ENCODE peak calls at places on chromosomes 3 and 15, in ten cellular contexts. Z, D, S, C, F, E, W, Y, V and I are unnamed samples.

GRCh38 chr3:64220161-64220560 is 5.1 kb downstream of the PRICKLE2 start:
- DNase-seq in Y (no peak), S (no peak), C (no peak), D (no peak), Z (no peak), F (no peak), E (no peak), V (no peak), W (no peak), I (peak)

GRCh38 chr3:125146601-125147490 is 65.7 kb downstream of the SLC12A8 start:
- DNase-seq in W (no peak), D (no peak), C (no peak), S (no peak), F (no peak), Z (no peak), Y (no peak), E (no peak), V (no peak), I (no peak)

GRCh38 chr3:188208751-188209433 is 54.9 kb downstream of the LPP start:
- DNase-seq in E (no peak), D (no peak), W (no peak), F (no peak), Y (no peak), V (no peak), C (no peak), S (no peak), Z (no peak), I (peak)

GRCh38 chr3:111676177-111677021 is 81.3 kb upstream of the ZBED2 start:
- DNase-seq in Y (no peak), F (peak), S (no peak), E (no peak), Z (no peak), C (no peak), D (no peak), V (no peak), W (peak), I (no peak)

GRCh38 chr15:64596701-64597468 is 136.5 kb downstream of the ZNF609 start:
- DNase-seq in S (no peak), Z (peak), E (no peak), F (peak), Y (peak), W (no peak), D (no peak), C (no peak), V (no peak), I (peak)

GRCh38 chr3:122626515-122627180 is 49.2 kb downstream of the PARP15 start:
- DNase-seq in W (no peak), S (no peak), V (no peak), C (no peak), Z (no peak), F (no peak), Y (no peak), E (no peak), D (no peak), I (no peak)

GRCh38 chr15:40379853-40380252 is 2.7 kb upstream of the KNSTRN start:
- DNase-seq in S (no peak), Z (no peak), V (no peak), Y (no peak), D (no peak), W (no peak), C (peak), F (peak), E (no peak), I (peak)

GRCh38 chr3:109731639-109732473 is 394.5 kb upstream of the DPPA4 start:
- DNase-seq in Y (peak), W (peak), E (peak), F (peak), Z (no peak), D (peak), S (no peak), V (peak), C (no peak), I (peak)

GRCh38 chr3:112466041-112466440 is 33.2 kb downstream of the BTLA start:
- DNase-seq in F (no peak), Z (no peak), Y (no peak), C (no peak), E (no peak), D (no peak), W (no peak), S (no peak), V (no peak), I (no peak)

GRCh38 chr15:71278989-71279756 is 163.9 kb downstream of the THSD4 start:
- DNase-seq in W (peak), Z (no peak), S (peak), Y (peak), E (no peak), D (no peak), V (no peak), C (no peak), F (peak), I (peak)

GRCh38 chr3:127722928-127723603 is 50.3 kb downstream of the ABTB1 start:
- DNase-seq in S (no peak), V (no peak), D (no peak), C (no peak), W (no peak), F (no peak), Z (no peak), E (no peak), Y (no peak), I (peak)

GRCh38 chr3:76997733-76998132 is 42.2 kb upstream of the ROBO2 start:
- DNase-seq in F (no peak), D (no peak), C (no peak), W (no peak), E (no peak), S (no peak), V (no peak), Z (no peak), Y (no peak), I (no peak)

GRCh38 chr3:140910860-140911259 is 30.8 kb upstream of the SLC25A36 start:
- DNase-seq in F (no peak), E (no peak), D (no peak), V (no peak), Z (peak), Y (no peak), C (peak), S (no peak), W (no peak), I (peak)